ENCODE peak calls at places on chromosome 9, in eight cellular contexts. W is EH; V is iris pigment epithelial cell; M is anterior cingulate cortex; P is sigmoid colon; I is A549; A is CD4-positive, alpha-beta T cell; D is iPS DF 19.7. O is an unnamed sample.

GRCh38 chr9:36861528-36862205 is 172.4 kb downstream of the PAX5 start:
- DNase-seq in W (no peak), V (no peak), M (no peak), P (no peak), I (no peak), A (no peak), D (no peak), O (no peak)

GRCh38 chr9:7965091-7965490 is 165.5 kb upstream of the DMAC1 start:
- DNase-seq in W (no peak), V (no peak), M (no peak), P (no peak), I (no peak), A (no peak), D (no peak), O (no peak)

GRCh38 chr9:77403244-77403643 is 225.9 kb downstream of the VPS13A start:
- DNase-seq in W (peak), V (peak), M (no peak), P (no peak), I (no peak), A (no peak), D (no peak), O (no peak)

GRCh38 chr9:14212116-14212515 is 101.8 kb downstream of the NFIB start:
- DNase-seq in W (no peak), V (peak), M (no peak), P (no peak), I (no peak), A (no peak), D (no peak), O (no peak)

GRCh38 chr9:20028849-20029231 is 240.0 kb upstream of the SLC24A2 start:
- DNase-seq in W (no peak), V (no peak), M (no peak), P (no peak), I (no peak), A (no peak), D (no peak), O (peak)

GRCh38 chr9:136629879-136630661 is 32.6 kb upstream of the EGFL7 start:
- DNase-seq in W (peak), V (peak), M (no peak), P (no peak), I (no peak), A (peak), D (no peak), O (peak)

GRCh38 chr9:137454145-137454505 is 5.0 kb downstream of the NSMF start:
- DNase-seq in W (peak), V (no peak), M (no peak), P (peak), I (no peak), A (no peak), D (no peak), O (peak)

GRCh38 chr9:17005085-17005484 is 129.8 kb upstream of the CNTLN start:
- DNase-seq in W (peak), V (peak), M (no peak), P (peak), I (peak), A (no peak), D (no peak), O (no peak)

GRCh38 chr9:126158591-126159519 is 167.8 kb upstream of the MVB12B start:
- DNase-seq in W (no peak), V (no peak), M (no peak), P (no peak), I (no peak), A (no peak), D (no peak), O (no peak)

GRCh38 chr9:110180713-110181434 is 27.1 kb downstream of the C9orf152 start:
- DNase-seq in W (peak), V (peak), M (no peak), P (peak), I (peak), A (no peak), D (no peak), O (no peak)

O was measured in endothelial cell.